ENCODE peak calls at places on chromosomes 4 and X, in five cellular contexts. H is GM12878, G is DND-41, E is neural progenitor cell, Q is GM23338. Y is an unnamed sample.

GRCh38 chrX:24479924-24480722 is 15.0 kb downstream of the PDK3 start:
- DNase-seq in H (peak; percentile 81), G (peak; percentile 80), E (no peak), Q (no peak), Y (peak; percentile 68)

GRCh38 chr4:165965503-165965902 is 92.5 kb downstream of the TLL1 start:
- DNase-seq in H (no peak), G (no peak), E (no peak), Q (no peak), Y (no peak)

GRCh38 chrX:20595928-20596550 is 329.3 kb upstream of the RPS6KA3 start:
- DNase-seq in H (no peak), G (no peak), E (no peak), Q (peak; percentile 0), Y (no peak)

GRCh38 chr4:180898305-180898704 is 1344.9 kb upstream of the TENM3 start:
- DNase-seq in H (no peak), G (no peak), E (no peak), Q (no peak), Y (no peak)

GRCh38 chrX:148024425-148025148 is 43.5 kb downstream of the FMR1NB start:
- DNase-seq in H (peak; percentile 4), G (no peak), E (no peak), Q (no peak), Y (no peak)

GRCh38 chr4:41135761-41136160 is 78.6 kb downstream of the APBB2 start:
- DNase-seq in H (no peak), G (no peak), E (no peak), Q (no peak), Y (peak; percentile 83)

GRCh38 chr4:126753592-126753991 is 879.2 kb upstream of the INTU start:
- DNase-seq in H (no peak), G (no peak), E (no peak), Q (no peak), Y (no peak)

GRCh38 chr4:19961092-19961491 is 290.6 kb upstream of the SLIT2 start:
- DNase-seq in H (no peak), G (no peak), E (no peak), Q (no peak), Y (peak; percentile 85)

GRCh38 chrX:11770320-11770719 is 12.3 kb downstream of the MSL3 start:
- DNase-seq in H (peak; percentile 68), G (peak; percentile 38), E (peak; percentile 54), Q (peak; percentile 59), Y (peak; percentile 84)

GRCh38 chr4:147590249-147590920 is 26.8 kb upstream of the TMEM184C start:
- DNase-seq in H (no peak), G (peak; percentile 49), E (peak; percentile 76), Q (peak; percentile 82), Y (no peak)

GRCh38 chr4:118888666-118889312 is at the start of gene SYNPO2:
- DNase-seq in H (no peak), G (no peak), E (peak; percentile 89), Q (peak; percentile 92), Y (peak; percentile 75)

GRCh38 chr4:54784188-54784671 is 126.5 kb downstream of the KIT start:
- DNase-seq in H (no peak), G (no peak), E (no peak), Q (no peak), Y (peak; percentile 36)

GRCh38 chrX:50183891-50184290 is 16.9 kb downstream of the AKAP4 start:
- DNase-seq in H (no peak), G (no peak), E (no peak), Q (no peak), Y (no peak)

GRCh38 chr4:146333187-146333894 is 119.0 kb downstream of the REELD1 start:
- DNase-seq in H (peak; percentile 59), G (peak; percentile 71), E (no peak), Q (no peak), Y (peak; percentile 41)

GRCh38 chr4:77599378-77599777 is 6.2 kb upstream of the CXCL13 start:
- DNase-seq in H (no peak), G (no peak), E (peak; percentile 34), Q (peak; percentile 75), Y (no peak)

GRCh38 chrX:128781506-128781905 is 729.3 kb upstream of the ACTRT1 start:
- DNase-seq in H (no peak), G (peak; percentile 58), E (peak; percentile 57), Q (peak; percentile 59), Y (peak; percentile 60)
- TF ChIP-seq CTCF in H (peak; percentile 24), G (peak; percentile 59), E (peak; percentile 48), Q (peak; percentile 42), Y (no peak)

DNA sequence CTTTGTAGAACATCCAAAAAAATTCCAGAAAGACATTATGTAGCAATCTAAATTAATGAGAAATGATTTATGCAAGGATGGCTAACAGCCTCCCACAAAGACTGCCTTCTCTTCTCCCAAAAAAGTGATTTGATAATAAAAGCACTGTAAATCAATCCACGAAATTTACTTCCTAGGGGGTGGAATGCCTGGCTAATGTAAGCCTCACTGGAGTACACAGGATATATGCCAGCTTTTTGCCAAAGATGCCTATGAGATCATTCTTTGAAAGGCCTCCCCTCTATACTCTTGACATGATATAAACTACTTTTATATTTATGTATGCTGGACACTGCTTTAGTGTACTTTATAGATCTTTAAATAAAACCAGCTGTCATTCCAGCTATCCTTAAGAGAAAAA is 211.1 kb downstream of the ADAMTS3 start:
- DNase-seq in H (no peak), G (no peak), E (no peak), Q (no peak), Y (no peak)
- H2AFZ ChIP-seq in H (no peak overlapping the region), G (no peak overlapping the region), E (no peak overlapping the region), Q (no peak overlapping the region), Y (no peak overlapping the region)

DNA sequence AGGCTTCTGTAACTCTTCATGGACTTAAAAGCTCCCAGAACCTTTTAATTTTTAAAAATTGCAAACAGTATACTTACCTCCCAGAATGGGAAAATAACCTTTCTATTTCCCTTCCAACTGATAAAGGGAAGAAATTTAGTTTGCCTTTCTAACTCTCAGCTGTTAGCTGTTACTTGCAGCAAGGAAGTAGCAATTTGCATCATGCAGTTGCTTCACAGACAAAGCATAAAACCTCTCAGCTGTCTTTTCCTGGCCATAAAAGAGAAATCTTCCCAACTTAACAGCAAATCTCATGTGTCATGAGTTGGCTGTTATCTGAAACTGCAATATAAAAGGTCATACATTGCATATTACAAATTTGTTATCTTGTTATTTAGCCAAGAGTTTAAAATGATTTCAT is 18.4 kb downstream of the C4orf17 start:
- DNase-seq in H (no peak), G (no peak), E (no peak), Q (no peak), Y (no peak)
- H3K27ac ChIP-seq in H (no peak overlapping the region), G (no peak overlapping the region), E (no peak overlapping the region), Q (no peak overlapping the region), Y (no peak overlapping the region)

GRCh38 chrX:84186603-84187358 is 1.2 kb downstream of the RPS6KA6 start:
- DNase-seq in H (no peak), G (no peak), E (no peak), Q (peak; percentile 44), Y (peak; percentile 83)
- TF ChIP-seq CTCF in H (no peak), G (no peak), E (no peak), Q (no peak), Y (peak; percentile 39)

GRCh38 chrX:118251251-118251650 is 94.7 kb upstream of the WDR44 start:
- DNase-seq in H (no peak), G (no peak), E (no peak), Q (no peak), Y (no peak)
- H2AFZ ChIP-seq in H (no peak overlapping the region), G (no peak overlapping the region), E (no peak overlapping the region), Q (no peak overlapping the region), Y (no peak overlapping the region)

DNA sequence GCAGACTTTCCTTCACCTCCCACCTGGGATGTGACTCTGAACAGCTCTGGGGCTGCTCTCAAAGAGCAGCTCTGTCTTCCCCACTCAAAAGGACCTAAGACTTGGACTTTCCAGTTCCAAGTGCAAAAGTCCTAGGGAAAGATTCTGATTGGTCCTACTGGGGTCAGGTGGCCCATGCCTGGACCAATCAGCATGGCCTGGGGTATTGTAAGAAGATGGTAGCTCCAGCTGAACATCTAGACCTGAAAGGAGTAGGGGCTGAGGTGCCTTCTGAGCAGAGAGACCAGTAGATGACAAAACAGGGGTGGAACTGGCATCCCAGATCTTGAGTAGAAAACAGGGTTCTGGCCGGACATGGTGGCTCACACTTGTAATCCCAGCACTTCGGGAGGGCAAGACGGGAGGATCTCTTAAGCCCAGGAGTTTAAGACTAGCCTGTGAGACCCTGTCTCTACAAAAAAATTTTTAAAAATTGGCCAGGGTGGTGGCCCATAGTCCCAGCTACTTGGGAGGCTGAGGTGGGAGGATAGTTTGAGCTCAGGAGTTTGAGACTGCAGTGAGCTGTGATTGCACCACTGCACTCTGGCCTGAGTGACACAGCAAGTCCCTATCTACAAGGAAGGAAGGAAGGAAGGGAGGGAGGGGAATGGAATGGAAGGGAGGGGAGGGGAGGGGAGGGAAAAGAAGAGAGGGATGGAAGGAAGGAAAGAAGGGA is 27.4 kb upstream of the MRFAP1 start:
- DNase-seq in H (no peak), G (no peak), E (no peak), Q (no peak), Y (peak; percentile 66)
- H3K27ac ChIP-seq in H (no peak overlapping the region), G (no peak overlapping the region), E (no peak overlapping the region), Q (no peak overlapping the region), Y (no peak overlapping the region)

GRCh38 chrX:131752493-131753198 is 208.8 kb downstream of the OR13H1 start:
- DNase-seq in H (peak; percentile 87), G (no peak), E (no peak), Q (no peak), Y (no peak)
- TF ChIP-seq CTCF in H (peak; percentile 26), G (no peak), E (no peak), Q (no peak), Y (peak; percentile 39)

GRCh38 chrX:675279-675886 is 44.8 kb downstream of the SHOX start:
- DNase-seq in H (no peak), G (no peak), E (peak; percentile 28), Q (peak; percentile 31), Y (peak; percentile 51)
- H2AFZ ChIP-seq in H (no peak overlapping the region), G (no peak overlapping the region), E (peak overlapping the region; percentile 87), Q (peak overlapping the region; percentile 98), Y (no peak overlapping the region)

GRCh38 chr4:98919996-98920395 is 8.9 kb downstream of the EIF4E start:
- DNase-seq in H (no peak), G (no peak), E (no peak), Q (no peak), Y (no peak)

GRCh38 chr4:98921292-98921691 is 7.6 kb downstream of the EIF4E start:
- DNase-seq in H (no peak), G (no peak), E (no peak), Q (no peak), Y (no peak)
- H3K27ac ChIP-seq in H (no peak overlapping the region), G (no peak overlapping the region), E (no peak overlapping the region), Q (no peak overlapping the region), Y (no peak overlapping the region)